ENCODE peak calls at places on chromosomes 4 and X, in seven cellular contexts. E is T-helper 1 cell, I is SW 1271, F is T-helper 2 cell, K is occipital lobe, Y is ureter, J is left colon. C is an unnamed sample.

GRCh38 chrX:130994671-130995070 is 63.5 kb upstream of the ARHGAP36 start:
- DNase-seq in K (no peak), Y (no peak), J (peak), I (no peak), E (no peak), F (no peak), C (peak)

GRCh38 chr4:175459571-175459970 is 352.5 kb downstream of the GPM6A start:
- DNase-seq in K (no peak), I (no peak), J (no peak), E (no peak), F (no peak), Y (no peak), C (no peak)

GRCh38 chr4:156896536-156896935 is 75.1 kb downstream of the PDGFC start:
- DNase-seq in I (no peak), E (no peak), K (no peak), Y (no peak), F (no peak), J (no peak), C (no peak)

GRCh38 chrX:136209016-136209738 is 42.0 kb downstream of the MAP7D3 start:
- DNase-seq in E (no peak), F (no peak), Y (peak), K (no peak), I (peak), J (peak), C (peak)

GRCh38 chr4:112765317-112765989 is 128.5 kb downstream of the LARP7 start:
- DNase-seq in K (peak), F (no peak), J (no peak), I (no peak), E (no peak), Y (no peak), C (peak)

GRCh38 chr4:187227907-187228699 is 504.4 kb upstream of the FAT1 start:
- DNase-seq in K (no peak), J (no peak), Y (no peak), F (no peak), E (no peak), I (no peak), C (no peak)

GRCh38 chr4:186722856-186723206 is 825 bp downstream of the FAT1 start:
- DNase-seq in F (no peak), J (no peak), I (no peak), K (no peak), Y (no peak), E (no peak), C (no peak)

GRCh38 chrX:14829643-14830042 is 43.2 kb downstream of the FANCB start:
- DNase-seq in Y (no peak), J (no peak), I (no peak), F (no peak), E (no peak), K (no peak), C (no peak)

GRCh38 chr4:125741825-125742452 is 427.2 kb downstream of the FAT4 start:
- DNase-seq in K (no peak), E (no peak), F (no peak), I (no peak), Y (no peak), J (no peak), C (no peak)

GRCh38 chr4:101357751-101358150 is 10.4 kb upstream of the PPP3CA start:
- DNase-seq in E (no peak), I (no peak), F (no peak), Y (no peak), J (no peak), K (no peak), C (no peak)

GRCh38 chr4:140595065-140595464 is 26.3 kb upstream of the UCP1 start:
- DNase-seq in J (peak), K (no peak), E (no peak), I (no peak), F (no peak), Y (no peak), C (no peak)

GRCh38 chr4:147104768-147105167 is 159.1 kb upstream of the TTC29 start:
- DNase-seq in K (no peak), E (no peak), J (no peak), F (no peak), Y (no peak), I (no peak), C (no peak)

C was measured in nephron progenitor cell.